ENCODE peak calls at places on chromosome 14, in eight cellular contexts. One of them, this sample, is unnamed.

GRCh38 chr14:35140718-35141581 is 18.6 kb downstream of the PRORP start:
- DNase-seq in NCI-H774: peak; percentile 17
- DNase-seq in non-pigmented ciliary epithelial cell: no peak
- DNase-seq in OCI-LY7: peak; percentile 59
- DNase-seq in A549: no peak
- DNase-seq in foreskin fibroblast: peak; percentile 45
- DNase-seq in COR-L47: peak; percentile 13
- DNase-seq in EL: no peak
- DNase-seq in this sample: no peak

GRCh38 chr14:51283402-51283825 is 43.4 kb downstream of the TMX1 start:
- DNase-seq in OCI-LY7: peak; percentile 67
- DNase-seq in COR-L47: peak; percentile 90
- DNase-seq in A549: peak; percentile 81
- DNase-seq in NCI-H774: peak; percentile 59
- DNase-seq in non-pigmented ciliary epithelial cell: peak; percentile 79
- DNase-seq in foreskin fibroblast: peak; percentile 88
- DNase-seq in EL: peak; percentile 90
- DNase-seq in this sample: no peak

GRCh38 chr14:58587271-58587670 is 50.5 kb upstream of the DACT1 start:
- DNase-seq in OCI-LY7: no peak
- DNase-seq in EL: peak; percentile 79
- DNase-seq in non-pigmented ciliary epithelial cell: peak; percentile 27
- DNase-seq in NCI-H774: no peak
- DNase-seq in foreskin fibroblast: peak; percentile 42
- DNase-seq in COR-L47: no peak
- DNase-seq in A549: no peak
- DNase-seq in this sample: no peak

GRCh38 chr14:102927878-102928411 is 5.5 kb downstream of the AMN start:
- DNase-seq in foreskin fibroblast: no peak
- DNase-seq in A549: no peak
- DNase-seq in NCI-H774: no peak
- DNase-seq in COR-L47: no peak
- DNase-seq in EL: no peak
- DNase-seq in non-pigmented ciliary epithelial cell: no peak
- DNase-seq in OCI-LY7: no peak
- DNase-seq in this sample: no peak

GRCh38 chr14:20332386-20332945 is 613 bp downstream of the CCNB1IP1 start:
- DNase-seq in OCI-LY7: no peak
- DNase-seq in A549: no peak
- DNase-seq in EL: no peak
- DNase-seq in foreskin fibroblast: peak; percentile 18
- DNase-seq in non-pigmented ciliary epithelial cell: no peak
- DNase-seq in NCI-H774: no peak
- DNase-seq in COR-L47: no peak
- DNase-seq in this sample: no peak

GRCh38 chr14:53881161-53881846 is 75.3 kb downstream of the BMP4 start:
- DNase-seq in EL: peak; percentile 73
- DNase-seq in OCI-LY7: no peak
- DNase-seq in A549: peak; percentile 35
- DNase-seq in non-pigmented ciliary epithelial cell: peak; percentile 55
- DNase-seq in COR-L47: no peak
- DNase-seq in foreskin fibroblast: no peak
- DNase-seq in NCI-H774: no peak
- DNase-seq in this sample: no peak

GRCh38 chr14:34051966-34052657 is 101.2 kb upstream of the EGLN3 start:
- DNase-seq in foreskin fibroblast: peak; percentile 58
- DNase-seq in EL: peak; percentile 64
- DNase-seq in A549: peak; percentile 89
- DNase-seq in non-pigmented ciliary epithelial cell: peak; percentile 48
- DNase-seq in COR-L47: no peak
- DNase-seq in OCI-LY7: no peak
- DNase-seq in NCI-H774: no peak
- DNase-seq in this sample: no peak

GRCh38 chr14:105646175-105646574 is 119.8 kb downstream of the TMEM121 start:
- DNase-seq in NCI-H774: no peak
- DNase-seq in EL: no peak
- DNase-seq in COR-L47: no peak
- DNase-seq in A549: no peak
- DNase-seq in OCI-LY7: no peak
- DNase-seq in non-pigmented ciliary epithelial cell: no peak
- DNase-seq in foreskin fibroblast: no peak
- DNase-seq in this sample: no peak

GRCh38 chr14:90795744-90796143 is 20.5 kb downstream of the TTC7B start:
- DNase-seq in COR-L47: no peak
- DNase-seq in A549: peak; percentile 31
- DNase-seq in NCI-H774: no peak
- DNase-seq in EL: peak; percentile 85
- DNase-seq in foreskin fibroblast: peak; percentile 93
- DNase-seq in non-pigmented ciliary epithelial cell: peak; percentile 71
- DNase-seq in OCI-LY7: no peak
- DNase-seq in this sample: no peak

GRCh38 chr14:33720388-33720787 is 230.5 kb downstream of the EGLN3 start:
- DNase-seq in non-pigmented ciliary epithelial cell: no peak
- DNase-seq in COR-L47: peak; percentile 22
- DNase-seq in EL: no peak
- DNase-seq in foreskin fibroblast: no peak
- DNase-seq in OCI-LY7: no peak
- DNase-seq in NCI-H774: no peak
- DNase-seq in A549: no peak
- DNase-seq in this sample: no peak

GRCh38 chr14:56532546-56532945 is 47.1 kb upstream of the TMEM260 start:
- DNase-seq in foreskin fibroblast: no peak
- DNase-seq in NCI-H774: no peak
- DNase-seq in OCI-LY7: no peak
- DNase-seq in EL: no peak
- DNase-seq in COR-L47: no peak
- DNase-seq in A549: no peak
- DNase-seq in non-pigmented ciliary epithelial cell: no peak
- DNase-seq in this sample: no peak

GRCh38 chr14:93073833-93074769 is 41.6 kb downstream of the ITPK1 start:
- DNase-seq in A549: no peak
- DNase-seq in COR-L47: no peak
- DNase-seq in foreskin fibroblast: peak; percentile 59
- DNase-seq in non-pigmented ciliary epithelial cell: no peak
- DNase-seq in EL: peak; percentile 31
- DNase-seq in OCI-LY7: peak; percentile 21
- DNase-seq in NCI-H774: no peak
- DNase-seq in this sample: no peak

GRCh38 chr14:69002069-69002468 is 23.0 kb upstream of the ACTN1 start:
- DNase-seq in foreskin fibroblast: peak; percentile 32
- DNase-seq in EL: no peak
- DNase-seq in non-pigmented ciliary epithelial cell: no peak
- DNase-seq in NCI-H774: no peak
- DNase-seq in COR-L47: no peak
- DNase-seq in OCI-LY7: no peak
- DNase-seq in A549: peak; percentile 75
- DNase-seq in this sample: no peak

GRCh38 chr14:53744846-53745245 is 211.8 kb downstream of the BMP4 start:
- DNase-seq in foreskin fibroblast: peak; percentile 9
- DNase-seq in NCI-H774: no peak
- DNase-seq in non-pigmented ciliary epithelial cell: no peak
- DNase-seq in EL: no peak
- DNase-seq in COR-L47: no peak
- DNase-seq in A549: no peak
- DNase-seq in OCI-LY7: no peak
- DNase-seq in this sample: no peak

GRCh38 chr14:61140872-61141271 is 140.3 kb downstream of the TMEM30B start:
- DNase-seq in NCI-H774: no peak
- DNase-seq in EL: peak; percentile 62
- DNase-seq in foreskin fibroblast: peak; percentile 88
- DNase-seq in non-pigmented ciliary epithelial cell: peak; percentile 87
- DNase-seq in OCI-LY7: no peak
- DNase-seq in A549: no peak
- DNase-seq in COR-L47: no peak
- DNase-seq in this sample: no peak

GRCh38 chr14:68687746-68688145 is 105.1 kb downstream of the ZFP36L1 start:
- DNase-seq in foreskin fibroblast: peak; percentile 89
- DNase-seq in A549: peak; percentile 80
- DNase-seq in OCI-LY7: no peak
- DNase-seq in EL: peak; percentile 91
- DNase-seq in COR-L47: no peak
- DNase-seq in NCI-H774: no peak
- DNase-seq in non-pigmented ciliary epithelial cell: peak; percentile 84
- DNase-seq in this sample: no peak

GRCh38 chr14:94180655-94181271 is 6.6 kb downstream of the PPP4R4 start:
- DNase-seq in A549: peak; percentile 48
- DNase-seq in NCI-H774: peak; percentile 46
- DNase-seq in foreskin fibroblast: peak; percentile 54
- DNase-seq in COR-L47: peak; percentile 38
- DNase-seq in OCI-LY7: peak; percentile 76
- DNase-seq in EL: peak; percentile 58
- DNase-seq in non-pigmented ciliary epithelial cell: no peak
- DNase-seq in this sample: no peak

GRCh38 chr14:104268725-104269436 is 130.5 kb downstream of the KIF26A start:
- DNase-seq in A549: no peak
- DNase-seq in NCI-H774: no peak
- DNase-seq in OCI-LY7: no peak
- DNase-seq in non-pigmented ciliary epithelial cell: no peak
- DNase-seq in EL: no peak
- DNase-seq in COR-L47: no peak
- DNase-seq in foreskin fibroblast: no peak
- DNase-seq in this sample: peak; percentile 80

GRCh38 chr14:90510208-90510607 is 113.4 kb downstream of the CALM1 start:
- DNase-seq in A549: no peak
- DNase-seq in COR-L47: peak; percentile 99
- DNase-seq in EL: no peak
- DNase-seq in non-pigmented ciliary epithelial cell: no peak
- DNase-seq in OCI-LY7: no peak
- DNase-seq in foreskin fibroblast: no peak
- DNase-seq in NCI-H774: peak; percentile 12
- DNase-seq in this sample: no peak

GRCh38 chr14:101839236-101839635 is 77.7 kb downstream of the PPP2R5C start:
- DNase-seq in A549: no peak
- DNase-seq in NCI-H774: no peak
- DNase-seq in OCI-LY7: peak; percentile 88
- DNase-seq in non-pigmented ciliary epithelial cell: no peak
- DNase-seq in COR-L47: no peak
- DNase-seq in EL: no peak
- DNase-seq in foreskin fibroblast: no peak
- DNase-seq in this sample: no peak

GRCh38 chr14:93059917-93060545 is 55.7 kb downstream of the ITPK1 start:
- DNase-seq in NCI-H774: no peak
- DNase-seq in EL: no peak
- DNase-seq in OCI-LY7: peak; percentile 22
- DNase-seq in foreskin fibroblast: no peak
- DNase-seq in A549: peak; percentile 21
- DNase-seq in COR-L47: no peak
- DNase-seq in non-pigmented ciliary epithelial cell: no peak
- DNase-seq in this sample: no peak

GRCh38 chr14:35878272-35879140 is 52.4 kb downstream of the BRMS1L start:
- DNase-seq in NCI-H774: no peak
- DNase-seq in A549: peak; percentile 74
- DNase-seq in non-pigmented ciliary epithelial cell: peak; percentile 69
- DNase-seq in foreskin fibroblast: peak; percentile 94
- DNase-seq in COR-L47: no peak
- DNase-seq in EL: peak; percentile 88
- DNase-seq in OCI-LY7: no peak
- DNase-seq in this sample: no peak

GRCh38 chr14:87643005-87643404 is 350.0 kb downstream of the GALC start:
- DNase-seq in EL: no peak
- DNase-seq in NCI-H774: no peak
- DNase-seq in foreskin fibroblast: peak; percentile 30
- DNase-seq in A549: no peak
- DNase-seq in COR-L47: peak; percentile 65
- DNase-seq in non-pigmented ciliary epithelial cell: no peak
- DNase-seq in OCI-LY7: no peak
- DNase-seq in this sample: peak; percentile 14

GRCh38 chr14:99513946-99514551 is 32.8 kb downstream of the CCNK start:
- DNase-seq in OCI-LY7: no peak
- DNase-seq in COR-L47: no peak
- DNase-seq in non-pigmented ciliary epithelial cell: no peak
- DNase-seq in EL: no peak
- DNase-seq in A549: no peak
- DNase-seq in NCI-H774: no peak
- DNase-seq in foreskin fibroblast: peak; percentile 17
- DNase-seq in this sample: peak; percentile 52

GRCh38 chr14:33516898-33517436 is 433.9 kb downstream of the EGLN3 start:
- DNase-seq in OCI-LY7: no peak
- DNase-seq in non-pigmented ciliary epithelial cell: no peak
- DNase-seq in foreskin fibroblast: no peak
- DNase-seq in COR-L47: no peak
- DNase-seq in EL: no peak
- DNase-seq in A549: no peak
- DNase-seq in NCI-H774: no peak
- DNase-seq in this sample: no peak

GRCh38 chr14:28468191-28469151 is 298.1 kb upstream of the FOXG1 start:
- DNase-seq in EL: no peak
- DNase-seq in foreskin fibroblast: no peak
- DNase-seq in A549: peak; percentile 31
- DNase-seq in NCI-H774: no peak
- DNase-seq in COR-L47: no peak
- DNase-seq in OCI-LY7: no peak
- DNase-seq in non-pigmented ciliary epithelial cell: no peak
- DNase-seq in this sample: no peak